ENCODE peak calls at places on chromosomes 2 and 18, in nine cellular contexts. S is cerebellar cortex; U is fibroblast of villous mesenchyme; Y is NCI-H510A; D is stimulated activated CD8-positive, alpha-beta memory T cell treated with anti-CD3 and anti-CD28 coated beads, Interleukin-12 subunit alpha, Interleukin-12 subunit beta, amount 100 ng/mL, for 4 hours; Q is lower leg skin; X is HEK293T; E is NAMALWA; C is ovary. O is an unnamed sample.
A peak's percentile ranks its signal among the peaks of the same experiment; 100 is the strongest.

GRCh38 chr2:111705711-111706323 is 178.2 kb downstream of the ANAPC1 start:
- DNase-seq in Y (peak; percentile 62), D (no peak), X (no peak), E (peak; percentile 98), S (no peak), C (no peak), U (peak; percentile 83), Q (no peak), O (peak; percentile 52)

GRCh38 chr2:241308267-241308666 is 7.2 kb downstream of the HDLBP start:
- DNase-seq in X (no peak), S (no peak), C (no peak), U (no peak), Q (no peak), D (no peak), Y (no peak), E (no peak), O (no peak)

GRCh38 chr2:64654063-64654811 is 524 bp upstream of the SERTAD2 start:
- DNase-seq in D (peak; percentile 67), Y (peak; percentile 62), X (peak; percentile 70), Q (peak; percentile 72), U (peak; percentile 61), E (peak; percentile 88), S (peak; percentile 78), C (peak; percentile 71), O (peak; percentile 91)

GRCh38 chr2:27496357-27497287 is at the start of gene GCKR:
- DNase-seq in D (no peak), X (no peak), E (no peak), Q (no peak), U (no peak), C (no peak), S (no peak), Y (no peak), O (no peak)

GRCh38 chr2:188292446-188293239 is 969 bp downstream of the GULP1 start:
- DNase-seq in C (peak; percentile 80), X (peak; percentile 49), E (no peak), Q (peak; percentile 53), U (peak; percentile 91), D (no peak), Y (peak; percentile 45), S (peak; percentile 69), O (peak; percentile 88)

GRCh38 chr2:43748333-43748732 is 25.5 kb upstream of the DYNC2LI1 start:
- DNase-seq in E (no peak), X (no peak), U (no peak), C (no peak), Q (no peak), D (no peak), S (no peak), Y (no peak), O (no peak)

GRCh38 chr2:127591221-127591923 is 54.6 kb upstream of the GPR17 start:
- DNase-seq in Y (peak; percentile 12), S (peak; percentile 67), D (peak; percentile 32), E (peak; percentile 85), Q (no peak), U (peak; percentile 68), X (peak; percentile 85), C (no peak), O (peak; percentile 82)

GRCh38 chr2:37573818-37574388 is 97.5 kb downstream of the CDC42EP3 start:
- DNase-seq in U (no peak), Q (no peak), Y (no peak), E (no peak), D (no peak), S (no peak), C (no peak), X (no peak), O (no peak)

GRCh38 chr18:79250236-79250993 is 145.3 kb upstream of the NFATC1 start:
- DNase-seq in S (no peak), U (no peak), D (no peak), X (no peak), E (no peak), Q (no peak), Y (no peak), C (no peak), O (no peak)

GRCh38 chr2:233814063-233814435 is 35.9 kb downstream of the MROH2A start:
- DNase-seq in X (no peak), Q (no peak), C (no peak), U (no peak), Y (no peak), D (no peak), S (no peak), E (no peak), O (no peak)

GRCh38 chr18:58863539-58864145 is 1.0 kb upstream of the ZNF532 start:
- DNase-seq in X (no peak), Y (peak; percentile 9), U (peak; percentile 55), C (peak; percentile 59), D (no peak), S (no peak), E (peak; percentile 62), Q (no peak), O (no peak)

GRCh38 chr2:164145093-164145987 is 409.5 kb upstream of the FIGN start:
- DNase-seq in U (peak; percentile 33), X (no peak), Y (no peak), C (no peak), E (no peak), S (no peak), D (no peak), Q (no peak), O (no peak)

GRCh38 chr2:212073360-212073759 is 465.2 kb downstream of the ERBB4 start:
- DNase-seq in C (no peak), Y (no peak), Q (no peak), U (no peak), S (no peak), E (no peak), D (no peak), X (no peak), O (no peak)

GRCh38 chr18:11114653-11115052 is 34.7 kb downstream of the PIEZO2 start:
- DNase-seq in D (no peak), E (no peak), Y (no peak), S (no peak), C (no peak), Q (no peak), X (no peak), U (peak; percentile 66), O (no peak)

GRCh38 chr2:215590353-215590752 is 154.5 kb upstream of the FN1 start:
- DNase-seq in C (no peak), Y (no peak), S (no peak), Q (no peak), D (no peak), X (no peak), E (no peak), U (no peak), O (no peak)

GRCh38 chr2:179938026-179938425 is 69.1 kb downstream of the CWC22 start:
- DNase-seq in C (no peak), X (no peak), U (no peak), S (no peak), D (no peak), Y (no peak), E (peak; percentile 19), Q (no peak), O (no peak)

GRCh38 chr2:21633531-21634310 is 510.0 kb downstream of the TDRD15 start:
- DNase-seq in X (no peak), U (no peak), S (no peak), C (no peak), E (no peak), Y (no peak), Q (no peak), D (no peak), O (no peak)

GRCh38 chr2:68420254-68420910 is 46.7 kb downstream of the FBXO48 start:
- DNase-seq in Q (no peak), U (peak; percentile 65), D (no peak), C (no peak), X (no peak), Y (no peak), S (no peak), E (peak; percentile 61), O (no peak)

GRCh38 chr2:119180891-119181290 is 22.3 kb upstream of the C1QL2 start:
- DNase-seq in Q (no peak), D (no peak), X (no peak), Y (no peak), C (no peak), S (no peak), E (no peak), U (no peak), O (no peak)

GRCh38 chr2:222734690-222735014 is 63.2 kb downstream of the MOGAT1 start:
- DNase-seq in D (no peak), U (no peak), S (no peak), Y (no peak), C (no peak), Q (no peak), E (no peak), X (no peak), O (no peak)

GRCh38 chr2:241956521-241957110 is 87.1 kb downstream of the RTP5 start:
- DNase-seq in E (no peak), X (no peak), S (no peak), Q (no peak), C (no peak), U (no peak), D (no peak), Y (no peak), O (peak; percentile 52)

GRCh38 chr2:95073856-95074662 is 47.5 kb downstream of the MRPS5 start:
- DNase-seq in D (no peak), E (no peak), S (no peak), U (no peak), X (no peak), Y (no peak), C (no peak), Q (no peak), O (no peak)

GRCh38 chr18:23138470-23138869 is 3.2 kb downstream of the CABLES1 start:
- DNase-seq in C (peak; percentile 39), S (no peak), U (no peak), D (no peak), Q (no peak), X (no peak), Y (peak; percentile 83), E (no peak), O (no peak)

GRCh38 chr2:227404575-227404974 is 16.8 kb upstream of the SCYGR1 start:
- DNase-seq in D (no peak), E (peak; percentile 16), C (no peak), X (no peak), Q (no peak), U (no peak), S (no peak), Y (no peak), O (no peak)

GRCh38 chr2:48915227-48915626 is 159.7 kb upstream of the LHCGR start:
- DNase-seq in D (no peak), S (no peak), C (no peak), Q (no peak), E (no peak), Y (no peak), X (no peak), U (no peak), O (no peak)

GRCh38 chr2:126700677-126701076 is 44.7 kb downstream of the GYPC start:
- DNase-seq in C (no peak), S (no peak), Y (no peak), X (no peak), E (no peak), Q (no peak), U (peak; percentile 69), D (no peak), O (no peak)

GRCh38 chr2:9287400-9288059 is 80.9 kb downstream of the ASAP2 start:
- DNase-seq in S (no peak), Y (no peak), U (peak; percentile 91), E (no peak), D (no peak), C (no peak), X (no peak), Q (no peak), O (no peak)

GRCh38 chr2:166451451-166451850 is 42.6 kb downstream of the SCN7A start:
- DNase-seq in Y (no peak), E (no peak), Q (no peak), S (no peak), D (no peak), C (no peak), U (no peak), X (no peak), O (no peak)

GRCh38 chr2:68765739-68766377 is 31.2 kb downstream of the ARHGAP25 start:
- DNase-seq in U (peak; percentile 35), C (no peak), D (no peak), Y (no peak), E (peak; percentile 51), Q (no peak), S (no peak), X (no peak), O (no peak)

GRCh38 chr2:53945538-53945937 is 25.3 kb downstream of the PSME4 start:
- DNase-seq in Q (no peak), Y (no peak), D (no peak), C (no peak), X (no peak), E (no peak), U (peak; percentile 23), S (no peak), O (no peak)

GRCh38 chr2:240426797-240427721 is 8.4 kb upstream of the GPC1 start:
- DNase-seq in X (no peak), C (no peak), D (no peak), S (no peak), U (peak; percentile 80), Y (no peak), E (no peak), Q (no peak), O (peak; percentile 58)

O was measured in suprapubic skin.